ENCODE peak calls at places on chromosomes 4 and X, in six cellular contexts. U, Y, K, Z, J and R are unnamed samples.

GRCh38 chr4:87716350-87717041 is 66.4 kb downstream of the DMP1 start:
- DNase-seq in U (peak; percentile 52), Y (no peak), K (no peak), Z (no peak), J (no peak), R (no peak)

GRCh38 chrX:12949205-12949926 is 25.5 kb upstream of the TMSB4X start:
- DNase-seq in U (no peak), Y (no peak), K (no peak), Z (no peak), J (no peak), R (no peak)

GRCh38 chr4:7627251-7628250 is 192.8 kb upstream of the PSAPL1 start:
- DNase-seq in U (no peak), Y (no peak), K (no peak), Z (no peak), J (no peak), R (no peak)

GRCh38 chr4:110622841-110623709 is at the start of gene PITX2:
- DNase-seq in U (peak; percentile 37), Y (no peak), K (peak; percentile 86), Z (peak; percentile 99), J (peak; percentile 100), R (peak; percentile 93)

GRCh38 chr4:37903901-37904300 is 13.0 kb downstream of the TBC1D1 start:
- DNase-seq in U (no peak), Y (no peak), K (no peak), Z (no peak), J (no peak), R (no peak)

GRCh38 chr4:70728096-70728495 is 6.3 kb downstream of the RUFY3 start:
- DNase-seq in U (no peak), Y (no peak), K (no peak), Z (no peak), J (no peak), R (no peak)

GRCh38 chr4:47831026-47831689 is 6.7 kb downstream of the CORIN start:
- DNase-seq in U (no peak), Y (no peak), K (no peak), Z (no peak), J (no peak), R (no peak)

GRCh38 chr4:3486556-3487270 is 23.6 kb downstream of the DOK7 start:
- DNase-seq in U (no peak), Y (no peak), K (no peak), Z (no peak), J (no peak), R (no peak)

GRCh38 chr4:124212835-124213640 is 499.5 kb downstream of the ANKRD50 start:
- DNase-seq in U (peak; percentile 18), Y (no peak), K (no peak), Z (no peak), J (no peak), R (no peak)

GRCh38 chr4:40182041-40182440 is 14.8 kb upstream of the RHOH start:
- DNase-seq in U (no peak), Y (no peak), K (no peak), Z (no peak), J (no peak), R (no peak)

GRCh38 chr4:102612195-102612594 is 111.0 kb downstream of the NFKB1 start:
- DNase-seq in U (no peak), Y (no peak), K (no peak), Z (no peak), J (no peak), R (no peak)

GRCh38 chr4:6942238-6942800 is 32.7 kb downstream of the TBC1D14 start:
- DNase-seq in U (peak; percentile 51), Y (peak; percentile 55), K (peak; percentile 69), Z (peak; percentile 69), J (no peak), R (no peak)

GRCh38 chr4:10623241-10623640 is 61.3 kb downstream of the CLNK start:
- DNase-seq in U (no peak), Y (no peak), K (no peak), Z (no peak), J (no peak), R (no peak)

GRCh38 chr4:101348367-101348827 is 1.1 kb upstream of the PPP3CA start:
- DNase-seq in U (no peak), Y (no peak), K (no peak), Z (no peak), J (no peak), R (peak; percentile 91)

GRCh38 chr4:88705805-88706518 is 8.3 kb upstream of the NAP1L5 start:
- DNase-seq in U (no peak), Y (no peak), K (no peak), Z (no peak), J (no peak), R (no peak)

GRCh38 chrX:75181721-75182120 is 25.6 kb upstream of the ABCB7 start:
- DNase-seq in U (no peak), Y (no peak), K (no peak), Z (no peak), J (no peak), R (no peak)

GRCh38 chr4:162117051-162117450 is 46.7 kb downstream of the FSTL5 start:
- DNase-seq in U (no peak), Y (no peak), K (no peak), Z (no peak), J (no peak), R (no peak)

GRCh38 chrX:21972721-21973120 is 32.2 kb downstream of the SMS start:
- DNase-seq in U (no peak), Y (peak; percentile 35), K (no peak), Z (no peak), J (no peak), R (no peak)

GRCh38 chr4:47718691-47719090 is 119.2 kb downstream of the CORIN start:
- DNase-seq in U (no peak), Y (no peak), K (no peak), Z (no peak), J (no peak), R (no peak)

GRCh38 chr4:80215449-80216052 is 18.2 kb downstream of the PRDM8 start:
- DNase-seq in U (no peak), Y (no peak), K (no peak), Z (no peak), J (no peak), R (no peak)

GRCh38 chr4:76504613-76505465 is 69.8 kb downstream of the SHROOM3 start:
- DNase-seq in U (no peak), Y (peak; percentile 39), K (peak; percentile 54), Z (peak; percentile 49), J (no peak), R (no peak)
- TF ChIP-seq CTCF in U (peak; percentile 44), Y (peak; percentile 62), K (peak; percentile 48), Z (peak; percentile 76), J (peak; percentile 83), R (peak; percentile 96)

DNA sequence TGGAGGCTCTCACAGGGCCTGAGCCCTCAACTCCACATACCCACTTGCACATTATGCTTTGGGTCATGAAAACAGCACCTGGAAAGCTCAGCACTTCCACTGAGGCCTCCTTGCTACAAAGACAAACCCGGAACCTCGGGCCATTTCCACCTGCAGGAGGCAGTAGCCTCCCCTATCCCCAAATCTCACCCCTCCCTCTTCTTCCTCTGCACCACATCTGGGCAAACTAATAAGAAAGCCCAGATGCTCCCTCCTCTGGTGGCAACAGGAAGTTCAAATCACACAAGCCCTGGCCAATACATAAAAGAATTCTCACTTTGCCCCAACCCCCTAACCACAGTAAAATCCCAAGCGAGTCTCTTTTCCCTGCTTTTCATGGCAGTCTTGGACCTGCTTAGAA is 136.4 kb downstream of the MAPK10 start:
- DNase-seq in U (no peak), Y (peak; percentile 60), K (no peak), Z (peak; percentile 8), J (peak; percentile 82), R (no peak)
- TF ChIP-seq CTCF in U (peak; percentile 9), Y (peak; percentile 39), K (no peak), Z (peak; percentile 35), J (peak; percentile 89), R (peak; percentile 76)

GRCh38 chr4:31051151-31051550 is 331.0 kb downstream of the PCDH7 start:
- DNase-seq in U (no peak), Y (no peak), K (no peak), Z (no peak), J (no peak), R (no peak)

GRCh38 chr4:31041385-31041784 is 321.2 kb downstream of the PCDH7 start:
- DNase-seq in U (no peak), Y (no peak), K (no peak), Z (no peak), J (no peak), R (no peak)

GRCh38 chr4:31045151-31045550 is 325.0 kb downstream of the PCDH7 start:
- DNase-seq in U (no peak), Y (no peak), K (no peak), Z (no peak), J (no peak), R (no peak)

GRCh38 chr4:31043382-31044062 is 323.4 kb downstream of the PCDH7 start:
- DNase-seq in U (no peak), Y (peak; percentile 8), K (no peak), Z (no peak), J (no peak), R (no peak)

DNA sequence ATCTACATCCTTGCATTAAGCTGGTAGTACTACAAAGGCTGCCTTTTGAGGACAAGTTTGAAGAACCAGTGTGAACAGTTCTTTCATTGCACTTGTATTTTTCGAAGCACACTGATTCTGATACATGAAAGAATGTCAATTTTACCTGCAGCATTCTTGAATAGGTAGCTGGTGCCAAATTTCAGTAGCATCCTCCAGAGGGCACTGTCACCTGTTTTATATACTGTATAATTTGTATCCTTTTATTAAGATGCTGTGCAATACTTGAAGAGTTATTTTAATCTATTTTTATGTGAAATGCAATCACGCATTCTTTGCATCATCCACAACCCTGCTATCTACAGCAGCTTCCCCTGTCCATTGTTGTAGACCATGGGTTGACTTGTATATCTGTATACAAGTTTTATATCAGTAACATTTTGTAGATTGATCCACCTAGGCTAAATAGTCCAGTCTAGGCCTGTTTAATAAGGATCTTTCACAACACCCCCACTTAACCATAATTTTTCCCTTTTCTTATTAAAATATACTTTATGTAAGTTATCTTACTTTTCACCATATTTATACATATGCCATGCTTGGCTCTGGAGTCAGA is 325.7 kb downstream of the PCDH7 start:
- DNase-seq in U (no peak), Y (peak; percentile 15), K (no peak), Z (peak; percentile 19), J (no peak), R (no peak)
- TF ChIP-seq CTCF in U (no peak), Y (peak; percentile 35), K (no peak), Z (peak; percentile 67), J (peak; percentile 81), R (peak; percentile 82)

DNA sequence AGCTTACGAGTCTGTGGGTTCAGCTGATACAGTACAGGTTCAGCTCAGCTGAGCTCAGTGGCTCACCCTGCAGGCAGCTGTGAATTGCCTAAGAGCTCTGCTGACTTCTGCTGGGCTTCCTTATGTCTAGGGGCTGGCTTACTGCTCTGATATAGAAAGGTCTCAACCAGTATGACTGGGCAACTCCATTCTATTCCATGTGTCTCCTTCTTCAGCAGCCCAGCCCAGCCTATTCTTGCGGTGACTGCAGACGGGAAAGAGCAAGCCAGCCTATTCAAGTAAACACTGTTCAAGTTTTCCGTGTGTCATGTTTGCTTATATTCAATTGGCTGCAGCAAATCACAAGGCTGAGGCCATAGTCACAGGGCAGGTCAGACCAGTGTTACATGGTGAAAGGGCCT is 615.4 kb upstream of the ZFP42 start:
- DNase-seq in U (no peak), Y (peak; percentile 43), K (no peak), Z (no peak), J (peak; percentile 77), R (no peak)
- TF ChIP-seq CTCF in U (no peak), Y (no peak), K (no peak), Z (no peak), J (peak; percentile 79), R (peak; percentile 28)